ENCODE peak calls at places on chromosomes 7 and 10, in ten cellular contexts. One of them, this sample, is unnamed.

GRCh38 chr10:1668347-1668746 is 69.0 kb downstream of the ADARB2 start:
- DNase-seq in upper lobe of left lung: no peak
- DNase-seq in spleen: no peak
- DNase-seq in stomach: no peak
- DNase-seq in transverse colon: no peak
- DNase-seq in H1: no peak
- DNase-seq in esophagus muscularis mucosa: no peak
- DNase-seq in GM23338: no peak
- DNase-seq in suprapubic skin: no peak
- DNase-seq in vagina: no peak
- DNase-seq in this sample: no peak

GRCh38 chr7:142603870-142604448 is 145.3 kb upstream of the PRSS1 start:
- DNase-seq in GM23338: peak
- DNase-seq in upper lobe of left lung: no peak
- DNase-seq in spleen: no peak
- DNase-seq in stomach: peak
- DNase-seq in H1: peak
- DNase-seq in transverse colon: peak
- DNase-seq in esophagus muscularis mucosa: no peak
- DNase-seq in vagina: no peak
- DNase-seq in suprapubic skin: no peak
- DNase-seq in this sample: peak

GRCh38 chr10:17713133-17713532 is 38.9 kb upstream of the TMEM236 start:
- DNase-seq in esophagus muscularis mucosa: no peak
- DNase-seq in suprapubic skin: no peak
- DNase-seq in upper lobe of left lung: no peak
- DNase-seq in stomach: no peak
- DNase-seq in H1: no peak
- DNase-seq in GM23338: no peak
- DNase-seq in transverse colon: no peak
- DNase-seq in spleen: no peak
- DNase-seq in vagina: no peak
- DNase-seq in this sample: no peak

GRCh38 chr10:94630017-94630688 is 53.4 kb upstream of the CYP2C18 start:
- DNase-seq in upper lobe of left lung: no peak
- DNase-seq in H1: no peak
- DNase-seq in esophagus muscularis mucosa: no peak
- DNase-seq in spleen: no peak
- DNase-seq in stomach: no peak
- DNase-seq in suprapubic skin: no peak
- DNase-seq in vagina: no peak
- DNase-seq in transverse colon: no peak
- DNase-seq in GM23338: peak
- DNase-seq in this sample: no peak

GRCh38 chr7:149883049-149883439 is 9.3 kb downstream of the ATP6V0E2 start:
- DNase-seq in suprapubic skin: no peak
- DNase-seq in transverse colon: no peak
- DNase-seq in stomach: no peak
- DNase-seq in vagina: no peak
- DNase-seq in upper lobe of left lung: no peak
- DNase-seq in GM23338: no peak
- DNase-seq in esophagus muscularis mucosa: no peak
- DNase-seq in spleen: no peak
- DNase-seq in H1: no peak
- DNase-seq in this sample: no peak

GRCh38 chr10:58753425-58753824 is 240.8 kb downstream of the BICC1 start:
- DNase-seq in stomach: no peak
- DNase-seq in transverse colon: no peak
- DNase-seq in upper lobe of left lung: no peak
- DNase-seq in spleen: no peak
- DNase-seq in H1: no peak
- DNase-seq in GM23338: no peak
- DNase-seq in esophagus muscularis mucosa: no peak
- DNase-seq in suprapubic skin: no peak
- DNase-seq in vagina: no peak
- DNase-seq in this sample: no peak

GRCh38 chr7:139658919-139659675 is 118.7 kb downstream of the HIPK2 start:
- DNase-seq in spleen: no peak
- DNase-seq in transverse colon: no peak
- DNase-seq in vagina: no peak
- DNase-seq in stomach: no peak
- DNase-seq in GM23338: peak
- DNase-seq in H1: no peak
- DNase-seq in esophagus muscularis mucosa: no peak
- DNase-seq in suprapubic skin: no peak
- DNase-seq in upper lobe of left lung: no peak
- DNase-seq in this sample: no peak

GRCh38 chr10:10193848-10194247 is 823.8 kb upstream of the CELF2 start:
- DNase-seq in esophagus muscularis mucosa: no peak
- DNase-seq in suprapubic skin: no peak
- DNase-seq in transverse colon: no peak
- DNase-seq in upper lobe of left lung: no peak
- DNase-seq in GM23338: peak
- DNase-seq in vagina: no peak
- DNase-seq in spleen: no peak
- DNase-seq in stomach: no peak
- DNase-seq in H1: no peak
- DNase-seq in this sample: no peak

GRCh38 chr7:157692156-157693011 is 355.6 kb downstream of the DNAJB6 start:
- DNase-seq in upper lobe of left lung: peak
- DNase-seq in transverse colon: no peak
- DNase-seq in GM23338: no peak
- DNase-seq in spleen: peak
- DNase-seq in vagina: no peak
- DNase-seq in stomach: no peak
- DNase-seq in esophagus muscularis mucosa: no peak
- DNase-seq in suprapubic skin: peak
- DNase-seq in H1: peak
- DNase-seq in this sample: no peak

GRCh38 chr7:120996983-120997334 is 8.4 kb downstream of the CPED1 start:
- DNase-seq in GM23338: no peak
- DNase-seq in H1: no peak
- DNase-seq in stomach: no peak
- DNase-seq in suprapubic skin: no peak
- DNase-seq in vagina: no peak
- DNase-seq in transverse colon: no peak
- DNase-seq in spleen: no peak
- DNase-seq in upper lobe of left lung: no peak
- DNase-seq in esophagus muscularis mucosa: no peak
- DNase-seq in this sample: no peak

GRCh38 chr10:30436688-30437038 is 2.7 kb downstream of the MAP3K8 start:
- DNase-seq in vagina: no peak
- DNase-seq in spleen: no peak
- DNase-seq in GM23338: no peak
- DNase-seq in transverse colon: no peak
- DNase-seq in upper lobe of left lung: no peak
- DNase-seq in suprapubic skin: no peak
- DNase-seq in esophagus muscularis mucosa: no peak
- DNase-seq in stomach: no peak
- DNase-seq in H1: no peak
- DNase-seq in this sample: no peak

GRCh38 chr7:124459101-124460052 is 306.2 kb downstream of the GPR37 start:
- DNase-seq in vagina: no peak
- DNase-seq in esophagus muscularis mucosa: no peak
- DNase-seq in GM23338: no peak
- DNase-seq in spleen: no peak
- DNase-seq in stomach: no peak
- DNase-seq in transverse colon: no peak
- DNase-seq in H1: no peak
- DNase-seq in suprapubic skin: no peak
- DNase-seq in upper lobe of left lung: no peak
- DNase-seq in this sample: no peak

GRCh38 chr7:155178096-155178495 is 108.0 kb downstream of the HTR5A start:
- DNase-seq in stomach: no peak
- DNase-seq in H1: no peak
- DNase-seq in vagina: peak
- DNase-seq in GM23338: no peak
- DNase-seq in upper lobe of left lung: no peak
- DNase-seq in suprapubic skin: no peak
- DNase-seq in spleen: no peak
- DNase-seq in esophagus muscularis mucosa: peak
- DNase-seq in transverse colon: no peak
- DNase-seq in this sample: no peak

GRCh38 chr7:38274493-38274892 is 1.1 kb upstream of the TARP start:
- DNase-seq in spleen: no peak
- DNase-seq in stomach: no peak
- DNase-seq in esophagus muscularis mucosa: no peak
- DNase-seq in H1: no peak
- DNase-seq in GM23338: no peak
- DNase-seq in vagina: no peak
- DNase-seq in transverse colon: no peak
- DNase-seq in upper lobe of left lung: no peak
- DNase-seq in suprapubic skin: no peak
- DNase-seq in this sample: no peak

GRCh38 chr7:116258734-116259133 is 48.4 kb downstream of the TES start:
- DNase-seq in esophagus muscularis mucosa: no peak
- DNase-seq in vagina: no peak
- DNase-seq in suprapubic skin: no peak
- DNase-seq in stomach: no peak
- DNase-seq in transverse colon: no peak
- DNase-seq in GM23338: peak
- DNase-seq in spleen: no peak
- DNase-seq in H1: no peak
- DNase-seq in upper lobe of left lung: no peak
- DNase-seq in this sample: peak

DNA sequence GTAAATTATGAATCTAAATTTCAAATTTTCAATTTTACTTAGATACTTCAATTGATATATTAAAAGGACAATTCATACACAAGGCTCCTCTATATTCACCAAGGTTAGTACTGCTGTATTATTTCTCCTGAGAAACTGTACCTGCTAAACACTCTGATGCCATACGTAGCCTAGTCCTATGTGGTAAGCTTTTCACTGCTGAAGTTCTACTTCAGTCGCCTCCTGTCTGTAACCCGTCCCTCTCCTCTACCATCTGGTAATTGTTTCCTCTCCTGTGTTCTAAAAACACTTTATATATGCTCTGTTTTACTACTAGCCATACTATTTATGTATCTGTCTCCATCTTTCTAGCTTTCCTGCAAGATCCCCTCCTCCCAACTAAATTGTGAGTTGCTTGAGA is 20.2 kb downstream of the PDZD8 start:
- DNase-seq in spleen: no peak
- DNase-seq in transverse colon: no peak
- DNase-seq in stomach: no peak
- DNase-seq in GM23338: no peak
- DNase-seq in vagina: no peak
- DNase-seq in upper lobe of left lung: no peak
- DNase-seq in H1: no peak
- DNase-seq in suprapubic skin: no peak
- DNase-seq in esophagus muscularis mucosa: no peak
- DNase-seq in this sample: no peak
- TF ChIP-seq POLR2AphosphoS5 in spleen: no peak
- TF ChIP-seq POLR2AphosphoS5 in transverse colon: no peak
- TF ChIP-seq POLR2AphosphoS5 in stomach: no peak
- TF ChIP-seq POLR2AphosphoS5 in GM23338: no peak
- TF ChIP-seq POLR2AphosphoS5 in vagina: no peak
- TF ChIP-seq POLR2AphosphoS5 in upper lobe of left lung: no peak
- TF ChIP-seq POLR2AphosphoS5 in H1: no peak
- TF ChIP-seq POLR2AphosphoS5 in suprapubic skin: no peak
- TF ChIP-seq POLR2AphosphoS5 in esophagus muscularis mucosa: no peak
- TF ChIP-seq POLR2AphosphoS5 in this sample: no peak

GRCh38 chr7:21300692-21301091 is 127.2 kb upstream of the SP4 start:
- DNase-seq in suprapubic skin: no peak
- DNase-seq in transverse colon: no peak
- DNase-seq in spleen: no peak
- DNase-seq in upper lobe of left lung: no peak
- DNase-seq in esophagus muscularis mucosa: no peak
- DNase-seq in GM23338: peak
- DNase-seq in vagina: no peak
- DNase-seq in stomach: no peak
- DNase-seq in H1: no peak
- DNase-seq in this sample: no peak
- TF ChIP-seq CTCF in suprapubic skin: no peak
- TF ChIP-seq CTCF in transverse colon: no peak
- TF ChIP-seq CTCF in spleen: no peak
- TF ChIP-seq CTCF in upper lobe of left lung: no peak
- TF ChIP-seq CTCF in esophagus muscularis mucosa: no peak
- TF ChIP-seq CTCF in GM23338: peak
- TF ChIP-seq CTCF in vagina: no peak
- TF ChIP-seq CTCF in stomach: no peak
- TF ChIP-seq CTCF in H1: peak
- TF ChIP-seq CTCF in this sample: no peak

GRCh38 chr7:71148098-71148497 is 16.2 kb downstream of the GALNT17 start:
- DNase-seq in suprapubic skin: no peak
- DNase-seq in vagina: no peak
- DNase-seq in esophagus muscularis mucosa: no peak
- DNase-seq in transverse colon: no peak
- DNase-seq in GM23338: no peak
- DNase-seq in H1: no peak
- DNase-seq in spleen: no peak
- DNase-seq in stomach: no peak
- DNase-seq in upper lobe of left lung: no peak
- DNase-seq in this sample: no peak

GRCh38 chr7:71145906-71146901 is 14.3 kb downstream of the GALNT17 start:
- DNase-seq in vagina: no peak
- DNase-seq in GM23338: peak
- DNase-seq in upper lobe of left lung: no peak
- DNase-seq in stomach: no peak
- DNase-seq in esophagus muscularis mucosa: no peak
- DNase-seq in transverse colon: no peak
- DNase-seq in suprapubic skin: peak
- DNase-seq in spleen: no peak
- DNase-seq in H1: no peak
- DNase-seq in this sample: no peak

GRCh38 chr7:71140264-71140663 is 8.3 kb downstream of the GALNT17 start:
- DNase-seq in esophagus muscularis mucosa: no peak
- DNase-seq in upper lobe of left lung: no peak
- DNase-seq in H1: no peak
- DNase-seq in GM23338: no peak
- DNase-seq in spleen: no peak
- DNase-seq in vagina: no peak
- DNase-seq in suprapubic skin: no peak
- DNase-seq in stomach: no peak
- DNase-seq in transverse colon: no peak
- DNase-seq in this sample: no peak

DNA sequence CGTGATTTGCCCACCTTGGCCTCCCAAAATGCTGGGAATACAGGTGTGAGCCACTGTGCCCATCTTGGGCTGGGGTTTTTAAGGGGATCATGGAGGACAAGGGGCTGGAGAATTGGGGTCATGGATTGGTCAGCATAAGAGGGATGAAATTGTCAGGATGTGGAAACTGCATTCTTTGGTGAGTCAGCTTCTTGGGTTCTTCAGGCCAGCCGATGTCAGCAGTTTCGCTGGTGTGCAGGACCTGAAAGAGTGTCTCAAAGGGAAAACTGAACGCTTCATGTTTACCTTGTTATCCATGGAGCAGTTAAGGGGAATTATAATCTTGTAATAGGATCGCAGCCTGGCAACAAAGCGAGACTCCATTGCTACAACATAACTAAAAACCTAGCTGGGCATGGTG is 13.0 kb downstream of the GALNT17 start:
- DNase-seq in stomach: no peak
- DNase-seq in upper lobe of left lung: no peak
- DNase-seq in vagina: no peak
- DNase-seq in transverse colon: no peak
- DNase-seq in GM23338: no peak
- DNase-seq in spleen: no peak
- DNase-seq in esophagus muscularis mucosa: no peak
- DNase-seq in suprapubic skin: no peak
- DNase-seq in H1: no peak
- DNase-seq in this sample: no peak
- TF ChIP-seq POLR2AphosphoS5 in stomach: no peak
- TF ChIP-seq POLR2AphosphoS5 in upper lobe of left lung: no peak
- TF ChIP-seq POLR2AphosphoS5 in vagina: no peak
- TF ChIP-seq POLR2AphosphoS5 in transverse colon: no peak
- TF ChIP-seq POLR2AphosphoS5 in GM23338: no peak
- TF ChIP-seq POLR2AphosphoS5 in spleen: no peak
- TF ChIP-seq POLR2AphosphoS5 in esophagus muscularis mucosa: no peak
- TF ChIP-seq POLR2AphosphoS5 in suprapubic skin: no peak
- TF ChIP-seq POLR2AphosphoS5 in H1: no peak
- TF ChIP-seq POLR2AphosphoS5 in this sample: no peak

GRCh38 chr7:114422478-114423217 is 8.0 kb downstream of the FOXP2 start:
- DNase-seq in upper lobe of left lung: no peak
- DNase-seq in esophagus muscularis mucosa: no peak
- DNase-seq in transverse colon: peak
- DNase-seq in suprapubic skin: no peak
- DNase-seq in vagina: no peak
- DNase-seq in spleen: no peak
- DNase-seq in GM23338: peak
- DNase-seq in H1: no peak
- DNase-seq in stomach: no peak
- DNase-seq in this sample: no peak
- TF ChIP-seq CTCF in upper lobe of left lung: no peak
- TF ChIP-seq CTCF in esophagus muscularis mucosa: peak
- TF ChIP-seq CTCF in transverse colon: peak
- TF ChIP-seq CTCF in suprapubic skin: no peak
- TF ChIP-seq CTCF in vagina: no peak
- TF ChIP-seq CTCF in spleen: no peak
- TF ChIP-seq CTCF in GM23338: peak
- TF ChIP-seq CTCF in H1: peak
- TF ChIP-seq CTCF in stomach: no peak
- TF ChIP-seq CTCF in this sample: no peak